ENCODE peak calls at places on chromosome 13, in four cellular contexts. P is SW 1271, C is islet precursor cell, K is hippocampal formation. M is an unnamed sample.

GRCh38 chr13:45257638-45258338 is 56.9 kb upstream of the KCTD4 start:
- DNase-seq in P (no peak), K (no peak), C (no peak), M (no peak)

GRCh38 chr13:33351324-33351723 is 65.8 kb upstream of the STARD13 start:
- DNase-seq in P (no peak), C (no peak), K (no peak), M (no peak)

GRCh38 chr13:22285867-22286632 is 615.2 kb downstream of the FGF9 start:
- DNase-seq in C (no peak), P (no peak), K (no peak), M (no peak)

GRCh38 chr13:61414686-61415664 is 674 bp downstream of the PCDH20 start:
- DNase-seq in C (peak), K (peak), P (no peak), M (peak)

GRCh38 chr13:76148374-76148773 is 512.2 kb downstream of the LMO7 start:
- DNase-seq in C (no peak), K (no peak), P (no peak), M (no peak)

GRCh38 chr13:73608157-73608516 is 526.1 kb downstream of the KLF12 start:
- DNase-seq in K (no peak), C (no peak), P (no peak), M (no peak)

GRCh38 chr13:34748078-34748477 is 194.0 kb upstream of the NBEA start:
- DNase-seq in C (no peak), P (no peak), K (peak), M (no peak)

GRCh38 chr13:40477623-40478608 is 188.5 kb downstream of the FOXO1 start:
- DNase-seq in K (no peak), P (no peak), C (no peak), M (no peak)

GRCh38 chr13:99657848-99658265 is 156.6 kb downstream of the TM9SF2 start:
- DNase-seq in K (no peak), C (peak), P (no peak), M (peak)

GRCh38 chr13:49366841-49367240 is 77.0 kb downstream of the CAB39L start:
- DNase-seq in C (no peak), P (no peak), K (no peak), M (no peak)

GRCh38 chr13:43269037-43269476 is 245.7 kb downstream of the DNAJC15 start:
- DNase-seq in K (no peak), P (no peak), C (peak), M (peak)

GRCh38 chr13:58852076-58852475 is 1220.5 kb downstream of the PCDH17 start:
- DNase-seq in C (no peak), P (no peak), K (no peak), M (no peak)

GRCh38 chr13:108003626-108004025 is 211.7 kb downstream of the LIG4 start:
- DNase-seq in P (no peak), C (peak), K (no peak), M (peak)

GRCh38 chr13:99389520-99390304 is 82.5 kb upstream of the GPR183 start:
- DNase-seq in P (no peak), C (no peak), K (no peak), M (no peak)

GRCh38 chr13:100542546-100543156 is 45.9 kb downstream of the GGACT start:
- DNase-seq in P (no peak), K (no peak), C (no peak), M (no peak)

GRCh38 chr13:22427041-22427440 is 753.7 kb upstream of the SGCG start:
- DNase-seq in C (no peak), P (no peak), K (no peak), M (no peak)

GRCh38 chr13:80584785-80585184 is 243.9 kb upstream of the SPRY2 start:
- DNase-seq in C (no peak), P (no peak), K (no peak), M (no peak)

GRCh38 chr13:71524245-71525002 is 342.6 kb downstream of the DACH1 start:
- DNase-seq in P (no peak), C (no peak), K (no peak), M (no peak)